ENCODE peak calls at places on chromosomes 7 and 10, in nine cellular contexts. One of them, this sample, is unnamed.

GRCh38 chr10:86868353-86868752 is 89.1 kb downstream of the MMRN2 start:
- DNase-seq in OCI-LY7: no peak
- DNase-seq in HCT116: no peak
- DNase-seq in GM23338: peak; percentile 95
- DNase-seq in GM23248: no peak
- DNase-seq in neural progenitor cell: peak; percentile 83
- DNase-seq in hepatocyte: peak; percentile 80
- DNase-seq in SK-N-SH: no peak
- DNase-seq in MM.1S: no peak
- DNase-seq in this sample: no peak

GRCh38 chr7:136677456-136678365 is 190.7 kb upstream of the CHRM2 start:
- DNase-seq in OCI-LY7: peak; percentile 64
- DNase-seq in HCT116: no peak
- DNase-seq in GM23338: no peak
- DNase-seq in GM23248: peak; percentile 70
- DNase-seq in neural progenitor cell: no peak
- DNase-seq in hepatocyte: no peak
- DNase-seq in SK-N-SH: no peak
- DNase-seq in MM.1S: peak; percentile 88
- DNase-seq in this sample: peak; percentile 69

GRCh38 chr10:76113952-76114351 is 682.5 kb downstream of the LRMDA start:
- DNase-seq in OCI-LY7: no peak
- DNase-seq in HCT116: no peak
- DNase-seq in GM23338: no peak
- DNase-seq in GM23248: no peak
- DNase-seq in neural progenitor cell: peak; percentile 38
- DNase-seq in hepatocyte: no peak
- DNase-seq in SK-N-SH: no peak
- DNase-seq in MM.1S: no peak
- DNase-seq in this sample: peak; percentile 98

GRCh38 chr10:52779541-52780390 is 7.2 kb upstream of the MBL2 start:
- DNase-seq in OCI-LY7: peak; percentile 68
- DNase-seq in HCT116: peak; percentile 45
- DNase-seq in GM23338: peak; percentile 90
- DNase-seq in GM23248: peak; percentile 69
- DNase-seq in neural progenitor cell: peak; percentile 81
- DNase-seq in hepatocyte: peak; percentile 87
- DNase-seq in SK-N-SH: peak; percentile 81
- DNase-seq in MM.1S: peak; percentile 65
- DNase-seq in this sample: peak; percentile 99

GRCh38 chr10:104478380-104478779 is 124.7 kb downstream of the CFAP58 start:
- DNase-seq in OCI-LY7: no peak
- DNase-seq in HCT116: no peak
- DNase-seq in GM23338: no peak
- DNase-seq in GM23248: peak; percentile 8
- DNase-seq in neural progenitor cell: no peak
- DNase-seq in hepatocyte: no peak
- DNase-seq in SK-N-SH: no peak
- DNase-seq in MM.1S: no peak
- DNase-seq in this sample: no peak

GRCh38 chr10:60778978-60779668 is 845 bp downstream of the CDK1 start:
- DNase-seq in OCI-LY7: peak; percentile 50
- DNase-seq in HCT116: no peak
- DNase-seq in GM23338: no peak
- DNase-seq in GM23248: peak; percentile 48
- DNase-seq in neural progenitor cell: no peak
- DNase-seq in hepatocyte: no peak
- DNase-seq in SK-N-SH: no peak
- DNase-seq in MM.1S: peak; percentile 29
- DNase-seq in this sample: peak; percentile 33

GRCh38 chr10:44650576-44651394 is 260.4 kb upstream of the TMEM72 start:
- DNase-seq in OCI-LY7: no peak
- DNase-seq in HCT116: no peak
- DNase-seq in GM23338: no peak
- DNase-seq in GM23248: peak; percentile 65
- DNase-seq in neural progenitor cell: no peak
- DNase-seq in hepatocyte: no peak
- DNase-seq in SK-N-SH: no peak
- DNase-seq in MM.1S: no peak
- DNase-seq in this sample: no peak

GRCh38 chr7:109939207-109939606 is 1151.7 kb upstream of the LRRN3 start:
- DNase-seq in OCI-LY7: no peak
- DNase-seq in HCT116: no peak
- DNase-seq in GM23338: peak; percentile 55
- DNase-seq in GM23248: no peak
- DNase-seq in neural progenitor cell: no peak
- DNase-seq in hepatocyte: no peak
- DNase-seq in SK-N-SH: no peak
- DNase-seq in MM.1S: no peak
- DNase-seq in this sample: no peak

GRCh38 chr7:114312649-114313048 is 102.0 kb upstream of the FOXP2 start:
- DNase-seq in OCI-LY7: no peak
- DNase-seq in HCT116: no peak
- DNase-seq in GM23338: no peak
- DNase-seq in GM23248: no peak
- DNase-seq in neural progenitor cell: no peak
- DNase-seq in hepatocyte: peak; percentile 8
- DNase-seq in SK-N-SH: no peak
- DNase-seq in MM.1S: no peak
- DNase-seq in this sample: no peak

GRCh38 chr7:114309729-114310128 is 104.9 kb upstream of the FOXP2 start:
- DNase-seq in OCI-LY7: no peak
- DNase-seq in HCT116: no peak
- DNase-seq in GM23338: no peak
- DNase-seq in GM23248: no peak
- DNase-seq in neural progenitor cell: no peak
- DNase-seq in hepatocyte: no peak
- DNase-seq in SK-N-SH: no peak
- DNase-seq in MM.1S: no peak
- DNase-seq in this sample: no peak

DNA sequence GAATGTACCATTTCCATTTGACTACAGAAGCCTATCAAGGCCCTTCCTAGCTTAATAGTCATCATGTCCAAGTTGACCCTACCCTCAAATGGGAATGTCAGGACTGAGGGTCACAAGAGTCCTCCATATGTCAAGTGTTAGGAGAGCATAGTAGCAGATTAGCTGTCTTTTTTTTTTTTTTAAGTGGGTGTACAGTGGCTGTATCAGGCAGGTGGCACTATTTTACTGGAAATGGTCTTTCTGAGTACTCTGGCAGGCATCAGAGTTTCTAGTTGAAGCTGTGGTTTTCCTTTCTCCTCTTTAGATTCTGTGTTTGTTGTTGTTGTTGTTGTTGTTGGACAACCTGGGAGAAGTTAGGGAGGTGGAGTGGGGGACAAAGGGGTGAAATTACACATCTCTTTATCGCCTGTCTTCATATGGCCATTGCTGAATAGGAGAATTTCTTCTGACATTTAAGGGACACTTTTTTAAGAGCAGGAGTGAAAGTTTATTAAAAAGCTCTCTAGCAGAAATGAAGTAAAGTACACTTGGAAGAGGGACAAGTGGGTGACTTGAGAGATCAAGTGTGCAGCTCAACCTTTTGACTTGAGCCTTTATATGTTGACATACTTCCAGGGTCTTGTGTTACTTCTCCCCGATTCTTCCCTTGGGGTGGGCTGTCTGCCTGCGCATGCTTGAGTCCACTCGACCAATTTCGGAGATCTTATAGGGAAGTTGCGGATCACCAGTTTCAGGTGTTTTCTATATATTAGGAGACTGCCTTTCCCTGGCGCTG is 104.1 kb upstream of the FOXP2 start:
- DNase-seq in OCI-LY7: no peak
- DNase-seq in HCT116: no peak
- DNase-seq in GM23338: no peak
- DNase-seq in GM23248: no peak
- DNase-seq in neural progenitor cell: no peak
- DNase-seq in hepatocyte: no peak
- DNase-seq in SK-N-SH: no peak
- DNase-seq in MM.1S: peak; percentile 43
- DNase-seq in this sample: no peak
- TF ChIP-seq EZH2phosphoT487 in OCI-LY7: no peak
- TF ChIP-seq EZH2phosphoT487 in HCT116: no peak
- TF ChIP-seq EZH2phosphoT487 in GM23338: no peak
- TF ChIP-seq EZH2phosphoT487 in GM23248: no peak
- TF ChIP-seq EZH2phosphoT487 in neural progenitor cell: no peak
- TF ChIP-seq EZH2phosphoT487 in hepatocyte: no peak
- TF ChIP-seq EZH2phosphoT487 in SK-N-SH: no peak
- TF ChIP-seq EZH2phosphoT487 in MM.1S: no peak
- TF ChIP-seq EZH2phosphoT487 in this sample: no peak

GRCh38 chr10:126187399-126187798 is 200.9 kb downstream of the ADAM12 start:
- DNase-seq in OCI-LY7: no peak
- DNase-seq in HCT116: no peak
- DNase-seq in GM23338: peak; percentile 11
- DNase-seq in GM23248: no peak
- DNase-seq in neural progenitor cell: no peak
- DNase-seq in hepatocyte: no peak
- DNase-seq in SK-N-SH: no peak
- DNase-seq in MM.1S: no peak
- DNase-seq in this sample: no peak

GRCh38 chr10:126188679-126189200 is 199.5 kb downstream of the ADAM12 start:
- DNase-seq in OCI-LY7: no peak
- DNase-seq in HCT116: no peak
- DNase-seq in GM23338: no peak
- DNase-seq in GM23248: no peak
- DNase-seq in neural progenitor cell: no peak
- DNase-seq in hepatocyte: no peak
- DNase-seq in SK-N-SH: no peak
- DNase-seq in MM.1S: no peak
- DNase-seq in this sample: no peak

GRCh38 chr10:126191192-126191591 is 197.1 kb downstream of the ADAM12 start:
- DNase-seq in OCI-LY7: no peak
- DNase-seq in HCT116: no peak
- DNase-seq in GM23338: no peak
- DNase-seq in GM23248: peak; percentile 56
- DNase-seq in neural progenitor cell: no peak
- DNase-seq in hepatocyte: no peak
- DNase-seq in SK-N-SH: no peak
- DNase-seq in MM.1S: no peak
- DNase-seq in this sample: no peak

GRCh38 chr10:126185666-126186447 is 202.4 kb downstream of the ADAM12 start:
- DNase-seq in OCI-LY7: no peak
- DNase-seq in HCT116: no peak
- DNase-seq in GM23338: no peak
- DNase-seq in GM23248: peak; percentile 5
- DNase-seq in neural progenitor cell: no peak
- DNase-seq in hepatocyte: no peak
- DNase-seq in SK-N-SH: no peak
- DNase-seq in MM.1S: no peak
- DNase-seq in this sample: no peak

GRCh38 chr10:126186746-126187145 is 201.5 kb downstream of the ADAM12 start:
- DNase-seq in OCI-LY7: no peak
- DNase-seq in HCT116: no peak
- DNase-seq in GM23338: no peak
- DNase-seq in GM23248: peak; percentile 37
- DNase-seq in neural progenitor cell: no peak
- DNase-seq in hepatocyte: no peak
- DNase-seq in SK-N-SH: no peak
- DNase-seq in MM.1S: no peak
- DNase-seq in this sample: peak; percentile 56
- TF ChIP-seq EZH2phosphoT487 in OCI-LY7: no peak
- TF ChIP-seq EZH2phosphoT487 in HCT116: no peak
- TF ChIP-seq EZH2phosphoT487 in GM23338: no peak
- TF ChIP-seq EZH2phosphoT487 in GM23248: no peak
- TF ChIP-seq EZH2phosphoT487 in neural progenitor cell: no peak
- TF ChIP-seq EZH2phosphoT487 in hepatocyte: no peak
- TF ChIP-seq EZH2phosphoT487 in SK-N-SH: no peak
- TF ChIP-seq EZH2phosphoT487 in MM.1S: no peak
- TF ChIP-seq EZH2phosphoT487 in this sample: no peak

DNA sequence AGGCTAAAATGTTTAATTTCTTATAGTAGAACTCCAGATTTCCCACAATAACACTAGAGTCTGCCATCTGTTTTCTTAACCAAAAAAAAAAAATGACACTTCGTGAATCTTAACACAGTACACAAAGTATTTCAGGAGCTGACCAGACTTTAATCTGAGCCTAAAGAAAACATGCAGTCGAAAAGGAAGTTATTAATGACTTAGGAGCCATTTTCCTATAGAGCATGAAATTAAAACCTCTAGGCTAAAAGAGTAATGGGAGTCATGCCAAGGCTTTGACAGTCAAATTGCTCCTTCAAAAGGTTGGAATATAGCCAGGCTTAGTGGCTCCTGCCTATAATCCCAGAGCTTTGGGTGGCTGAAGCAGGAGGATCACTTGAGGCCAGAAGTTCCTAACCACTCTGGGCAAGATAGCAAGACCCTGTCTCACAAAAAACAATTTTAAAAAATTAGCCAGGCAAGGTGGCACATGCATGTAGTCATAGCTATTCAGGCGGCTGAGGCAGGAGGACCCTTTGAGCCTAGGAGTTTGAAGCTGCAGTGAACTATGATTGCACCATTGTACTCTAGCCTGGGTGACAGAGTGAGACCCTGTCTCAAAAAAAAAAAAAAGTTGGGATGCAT is 13.6 kb downstream of the MICU1 start:
- DNase-seq in OCI-LY7: no peak
- DNase-seq in HCT116: no peak
- DNase-seq in GM23338: no peak
- DNase-seq in GM23248: peak; percentile 17
- DNase-seq in neural progenitor cell: no peak
- DNase-seq in hepatocyte: no peak
- DNase-seq in SK-N-SH: peak; percentile 46
- DNase-seq in MM.1S: no peak
- DNase-seq in this sample: peak; percentile 4
- TF ChIP-seq EZH2phosphoT487 in OCI-LY7: no peak
- TF ChIP-seq EZH2phosphoT487 in HCT116: no peak
- TF ChIP-seq EZH2phosphoT487 in GM23338: no peak
- TF ChIP-seq EZH2phosphoT487 in GM23248: no peak
- TF ChIP-seq EZH2phosphoT487 in neural progenitor cell: no peak
- TF ChIP-seq EZH2phosphoT487 in hepatocyte: no peak
- TF ChIP-seq EZH2phosphoT487 in SK-N-SH: no peak
- TF ChIP-seq EZH2phosphoT487 in MM.1S: no peak
- TF ChIP-seq EZH2phosphoT487 in this sample: no peak

GRCh38 chr10:102064503-102064867 is 664 bp upstream of the HPS6 start:
- DNase-seq in OCI-LY7: no peak
- DNase-seq in HCT116: no peak
- DNase-seq in GM23338: no peak
- DNase-seq in GM23248: no peak
- DNase-seq in neural progenitor cell: no peak
- DNase-seq in hepatocyte: no peak
- DNase-seq in SK-N-SH: no peak
- DNase-seq in MM.1S: no peak
- DNase-seq in this sample: no peak

GRCh38 chr10:102064868-102065560 is at the start of gene HPS6:
- DNase-seq in OCI-LY7: peak; percentile 92
- DNase-seq in HCT116: peak; percentile 77
- DNase-seq in GM23338: peak; percentile 83
- DNase-seq in GM23248: peak; percentile 97
- DNase-seq in neural progenitor cell: peak; percentile 85
- DNase-seq in hepatocyte: peak; percentile 97
- DNase-seq in SK-N-SH: peak; percentile 98
- DNase-seq in MM.1S: peak; percentile 93
- DNase-seq in this sample: peak; percentile 90

GRCh38 chr10:102067091-102067916 is 2.2 kb downstream of the HPS6 start:
- DNase-seq in OCI-LY7: no peak
- DNase-seq in HCT116: no peak
- DNase-seq in GM23338: no peak
- DNase-seq in GM23248: no peak
- DNase-seq in neural progenitor cell: no peak
- DNase-seq in hepatocyte: no peak
- DNase-seq in SK-N-SH: no peak
- DNase-seq in MM.1S: no peak
- DNase-seq in this sample: no peak

GRCh38 chr10:102066421-102067068 is 1.4 kb downstream of the HPS6 start:
- DNase-seq in OCI-LY7: no peak
- DNase-seq in HCT116: no peak
- DNase-seq in GM23338: no peak
- DNase-seq in GM23248: peak; percentile 34
- DNase-seq in neural progenitor cell: no peak
- DNase-seq in hepatocyte: no peak
- DNase-seq in SK-N-SH: no peak
- DNase-seq in MM.1S: no peak
- DNase-seq in this sample: no peak

GRCh38 chr10:102065561-102066420 is 642 bp downstream of the HPS6 start:
- DNase-seq in OCI-LY7: peak; percentile 48
- DNase-seq in HCT116: no peak
- DNase-seq in GM23338: peak; percentile 76
- DNase-seq in GM23248: peak; percentile 63
- DNase-seq in neural progenitor cell: peak; percentile 72
- DNase-seq in hepatocyte: peak; percentile 64
- DNase-seq in SK-N-SH: peak; percentile 79
- DNase-seq in MM.1S: peak; percentile 18
- DNase-seq in this sample: no peak
- TF ChIP-seq EZH2phosphoT487 in OCI-LY7: no peak
- TF ChIP-seq EZH2phosphoT487 in HCT116: no peak
- TF ChIP-seq EZH2phosphoT487 in GM23338: no peak
- TF ChIP-seq EZH2phosphoT487 in GM23248: no peak
- TF ChIP-seq EZH2phosphoT487 in neural progenitor cell: no peak
- TF ChIP-seq EZH2phosphoT487 in hepatocyte: no peak
- TF ChIP-seq EZH2phosphoT487 in SK-N-SH: no peak
- TF ChIP-seq EZH2phosphoT487 in MM.1S: no peak
- TF ChIP-seq EZH2phosphoT487 in this sample: no peak